ENCODE peak calls at places on chromosomes 5 and 9, in five cellular contexts. One of them, this sample, is unnamed.

GRCh38 chr5:11619339-11620028 is 284.8 kb downstream of the CTNND2 start:
- ATAC-seq in effector memory CD8-positive, alpha-beta T cell: no peak
- ATAC-seq in lower lobe of right lung: no peak
- ATAC-seq in IMR-90: no peak
- ATAC-seq in left cardiac atrium: peak
- ATAC-seq in this sample: no peak

GRCh38 chr9:115289757-115290208 is 171.8 kb upstream of the TNC start:
- ATAC-seq in left cardiac atrium: peak
- ATAC-seq in lower lobe of right lung: no peak
- ATAC-seq in effector memory CD8-positive, alpha-beta T cell: no peak
- ATAC-seq in IMR-90: no peak
- ATAC-seq in this sample: peak

GRCh38 chr9:114606597-114607207 is 4.4 kb upstream of the TMEM268 start:
- ATAC-seq in effector memory CD8-positive, alpha-beta T cell: no peak
- ATAC-seq in left cardiac atrium: peak
- ATAC-seq in IMR-90: no peak
- ATAC-seq in lower lobe of right lung: no peak
- ATAC-seq in this sample: no peak

GRCh38 chr5:67636850-67637524 is 440.4 kb upstream of the CD180 start:
- ATAC-seq in left cardiac atrium: peak
- ATAC-seq in effector memory CD8-positive, alpha-beta T cell: no peak
- ATAC-seq in IMR-90: no peak
- ATAC-seq in lower lobe of right lung: no peak
- ATAC-seq in this sample: no peak

GRCh38 chr5:87499478-87500410 is 87.0 kb upstream of the CCNH start:
- ATAC-seq in left cardiac atrium: no peak
- ATAC-seq in lower lobe of right lung: no peak
- ATAC-seq in IMR-90: no peak
- ATAC-seq in effector memory CD8-positive, alpha-beta T cell: no peak
- ATAC-seq in this sample: no peak

GRCh38 chr9:76032652-76033373 is 142.3 kb downstream of the PCSK5 start:
- ATAC-seq in effector memory CD8-positive, alpha-beta T cell: no peak
- ATAC-seq in left cardiac atrium: no peak
- ATAC-seq in IMR-90: peak
- ATAC-seq in lower lobe of right lung: no peak
- ATAC-seq in this sample: no peak

GRCh38 chr5:1514027-1514818 is 9.5 kb downstream of the LPCAT1 start:
- ATAC-seq in left cardiac atrium: no peak
- ATAC-seq in lower lobe of right lung: no peak
- ATAC-seq in effector memory CD8-positive, alpha-beta T cell: no peak
- ATAC-seq in IMR-90: no peak
- ATAC-seq in this sample: no peak

GRCh38 chr5:108001222-108001621 is 330.5 kb upstream of the EFNA5 start:
- ATAC-seq in lower lobe of right lung: no peak
- ATAC-seq in effector memory CD8-positive, alpha-beta T cell: no peak
- ATAC-seq in left cardiac atrium: no peak
- ATAC-seq in IMR-90: no peak
- ATAC-seq in this sample: no peak

GRCh38 chr5:176711883-176712282 is 64.6 kb downstream of the TSPAN17 start:
- ATAC-seq in IMR-90: no peak
- ATAC-seq in effector memory CD8-positive, alpha-beta T cell: no peak
- ATAC-seq in lower lobe of right lung: no peak
- ATAC-seq in left cardiac atrium: no peak
- ATAC-seq in this sample: no peak

GRCh38 chr5:1468247-1468612 is 23.0 kb upstream of the SLC6A3 start:
- ATAC-seq in effector memory CD8-positive, alpha-beta T cell: no peak
- ATAC-seq in IMR-90: no peak
- ATAC-seq in lower lobe of right lung: no peak
- ATAC-seq in left cardiac atrium: no peak
- ATAC-seq in this sample: peak

GRCh38 chr9:97501972-97502221 is 431 bp downstream of the TMOD1 start:
- ATAC-seq in left cardiac atrium: no peak
- ATAC-seq in effector memory CD8-positive, alpha-beta T cell: peak
- ATAC-seq in lower lobe of right lung: peak
- ATAC-seq in IMR-90: peak
- ATAC-seq in this sample: peak

GRCh38 chr9:72858089-72858912 is 94.6 kb downstream of the ALDH1A1 start:
- ATAC-seq in effector memory CD8-positive, alpha-beta T cell: no peak
- ATAC-seq in IMR-90: peak
- ATAC-seq in left cardiac atrium: peak
- ATAC-seq in lower lobe of right lung: peak
- ATAC-seq in this sample: no peak

GRCh38 chr5:54257366-54258118 is 52.8 kb downstream of the ARL15 start:
- ATAC-seq in lower lobe of right lung: no peak
- ATAC-seq in IMR-90: no peak
- ATAC-seq in effector memory CD8-positive, alpha-beta T cell: no peak
- ATAC-seq in left cardiac atrium: no peak
- ATAC-seq in this sample: no peak

GRCh38 chr9:13651969-13652663 is 372.6 kb upstream of the MPDZ start:
- ATAC-seq in lower lobe of right lung: no peak
- ATAC-seq in IMR-90: no peak
- ATAC-seq in left cardiac atrium: peak
- ATAC-seq in effector memory CD8-positive, alpha-beta T cell: no peak
- ATAC-seq in this sample: no peak

GRCh38 chr9:122719218-122719617 is 4.6 kb upstream of the OR1L4 start:
- ATAC-seq in effector memory CD8-positive, alpha-beta T cell: no peak
- ATAC-seq in IMR-90: no peak
- ATAC-seq in left cardiac atrium: no peak
- ATAC-seq in lower lobe of right lung: no peak
- ATAC-seq in this sample: no peak

GRCh38 chr9:93290495-93291434 is 106.8 kb downstream of the WNK2 start:
- ATAC-seq in IMR-90: no peak
- ATAC-seq in effector memory CD8-positive, alpha-beta T cell: no peak
- ATAC-seq in left cardiac atrium: no peak
- ATAC-seq in lower lobe of right lung: no peak
- ATAC-seq in this sample: no peak

GRCh38 chr5:43798740-43799139 is 195.8 kb downstream of the NNT start:
- ATAC-seq in lower lobe of right lung: no peak
- ATAC-seq in effector memory CD8-positive, alpha-beta T cell: no peak
- ATAC-seq in IMR-90: no peak
- ATAC-seq in left cardiac atrium: no peak
- ATAC-seq in this sample: no peak

GRCh38 chr9:111983484-111983908 is 86.9 kb downstream of the UGCG start:
- ATAC-seq in effector memory CD8-positive, alpha-beta T cell: peak
- ATAC-seq in left cardiac atrium: no peak
- ATAC-seq in IMR-90: no peak
- ATAC-seq in lower lobe of right lung: peak
- ATAC-seq in this sample: no peak

GRCh38 chr9:3478549-3478953 is 47.2 kb downstream of the RFX3 start:
- ATAC-seq in left cardiac atrium: no peak
- ATAC-seq in effector memory CD8-positive, alpha-beta T cell: peak
- ATAC-seq in IMR-90: no peak
- ATAC-seq in lower lobe of right lung: no peak
- ATAC-seq in this sample: no peak

GRCh38 chr5:8700222-8700621 is 831.3 kb downstream of the MTRR start:
- ATAC-seq in IMR-90: peak
- ATAC-seq in lower lobe of right lung: peak
- ATAC-seq in left cardiac atrium: no peak
- ATAC-seq in effector memory CD8-positive, alpha-beta T cell: no peak
- ATAC-seq in this sample: no peak

GRCh38 chr5:157710431-157710830 is 20.8 kb upstream of the THG1L start:
- ATAC-seq in lower lobe of right lung: no peak
- ATAC-seq in left cardiac atrium: no peak
- ATAC-seq in effector memory CD8-positive, alpha-beta T cell: no peak
- ATAC-seq in IMR-90: no peak
- ATAC-seq in this sample: no peak

GRCh38 chr5:2183154-2184023 is 300.7 kb upstream of the IRX4 start:
- ATAC-seq in IMR-90: no peak
- ATAC-seq in effector memory CD8-positive, alpha-beta T cell: no peak
- ATAC-seq in lower lobe of right lung: no peak
- ATAC-seq in left cardiac atrium: no peak
- ATAC-seq in this sample: no peak

GRCh38 chr5:58773744-58774441 is 191.0 kb downstream of the RAB3C start:
- ATAC-seq in IMR-90: no peak
- ATAC-seq in left cardiac atrium: peak
- ATAC-seq in lower lobe of right lung: no peak
- ATAC-seq in effector memory CD8-positive, alpha-beta T cell: no peak
- ATAC-seq in this sample: no peak

This sample was measured in SK-N-SH treated with all-trans-retinoic acid at 6 μM for 48 hours.